ENCODE peak calls at places on chromosomes 13 and 19, in ten cellular contexts. W is ovary, O is AG04449, N is cardiac muscle cell, X is H9, Q is NB4, U is foreskin fibroblast, D is HFFc6, C is upper lobe of right lung, B is thoracic aorta. I is an unnamed sample.

GRCh38 chr19:48364564-48365363 is 597 bp downstream of the SYNGR4 start:
- DNase-seq in B (no peak), O (no peak), U (no peak), C (no peak), Q (peak), D (no peak), W (peak), X (no peak), N (no peak), I (no peak)

GRCh38 chr19:18738961-18739690 is 52.0 kb downstream of the COMP start:
- DNase-seq in W (no peak), C (no peak), O (no peak), Q (no peak), N (no peak), U (no peak), B (no peak), D (no peak), X (peak), I (no peak)

GRCh38 chr19:51692065-51692915 is 840 bp upstream of the SPACA6 start:
- DNase-seq in C (no peak), N (no peak), B (no peak), O (no peak), W (peak), D (no peak), X (no peak), U (no peak), Q (no peak), I (no peak)

GRCh38 chr19:5093297-5093858 is 124.5 kb downstream of the KDM4B start:
- DNase-seq in W (peak), U (no peak), B (no peak), D (no peak), O (no peak), C (no peak), X (no peak), Q (no peak), N (no peak), I (no peak)

GRCh38 chr19:16045171-16045570 is 31.1 kb upstream of the TPM4 start:
- DNase-seq in U (no peak), N (no peak), O (no peak), B (no peak), D (no peak), C (no peak), Q (no peak), W (no peak), X (no peak), I (no peak)

GRCh38 chr19:27679399-27679798 is 1533.6 kb downstream of the UQCRFS1 start:
- DNase-seq in C (no peak), B (no peak), N (no peak), Q (no peak), D (no peak), U (no peak), W (no peak), O (no peak), X (peak), I (no peak)

GRCh38 chr19:30065680-30066606 is 123.9 kb downstream of the URI1 start:
- DNase-seq in B (no peak), C (no peak), O (no peak), Q (no peak), N (no peak), W (no peak), D (no peak), U (no peak), X (peak), I (no peak)

GRCh38 chr19:12783226-12783848 is 7.9 kb upstream of the JUNB start:
- DNase-seq in X (no peak), C (no peak), B (no peak), W (no peak), N (no peak), O (no peak), U (peak), Q (peak), D (no peak), I (no peak)

GRCh38 chr19:28971011-28971410 is 241.9 kb downstream of the UQCRFS1 start:
- DNase-seq in C (no peak), O (no peak), U (peak), X (no peak), B (no peak), N (no peak), W (peak), Q (no peak), D (no peak), I (no peak)

GRCh38 chr13:45928843-45929242 is 77.3 kb upstream of the SIAH3 start:
- DNase-seq in B (no peak), X (no peak), W (no peak), Q (no peak), D (no peak), N (no peak), C (no peak), U (no peak), O (no peak), I (no peak)

GRCh38 chr19:18045307-18046013 is 37.5 kb downstream of the ARRDC2 start:
- DNase-seq in Q (no peak), U (no peak), B (no peak), X (no peak), C (no peak), N (no peak), W (no peak), O (no peak), D (no peak), I (no peak)

GRCh38 chr13:42102961-42103688 is 54.7 kb downstream of the DGKH start:
- DNase-seq in W (no peak), U (peak), C (no peak), B (no peak), Q (no peak), N (no peak), X (no peak), D (no peak), O (no peak), I (peak)

GRCh38 chr13:66513728-66514127 is 716.4 kb downstream of the PCDH9 start:
- DNase-seq in C (no peak), B (no peak), U (peak), X (no peak), W (no peak), Q (no peak), N (no peak), O (no peak), D (no peak), I (no peak)

GRCh38 chr13:24254151-24254810 is 55.1 kb upstream of the C1QTNF9 start:
- DNase-seq in D (no peak), O (no peak), N (no peak), U (no peak), C (peak), X (no peak), W (no peak), B (no peak), Q (peak), I (no peak)

GRCh38 chr19:10952809-10953208 is 8.0 kb upstream of the SMARCA4 start:
- DNase-seq in C (no peak), U (no peak), N (no peak), D (no peak), W (no peak), O (no peak), B (no peak), X (no peak), Q (no peak), I (no peak)

GRCh38 chr19:1295169-1296012 is 9.7 kb downstream of the EFNA2 start:
- DNase-seq in O (no peak), N (peak), B (no peak), X (peak), Q (no peak), W (no peak), U (no peak), C (no peak), D (no peak), I (no peak)

GRCh38 chr13:27821566-27821965 is 29.3 kb downstream of the GSX1 start:
- DNase-seq in Q (no peak), D (no peak), X (peak), N (no peak), B (no peak), C (no peak), U (no peak), O (no peak), W (no peak), I (no peak)

GRCh38 chr19:8214802-8215201 is 5.6 kb downstream of the CERS4 start:
- DNase-seq in X (no peak), U (no peak), W (peak), C (no peak), D (no peak), Q (peak), B (no peak), O (no peak), N (no peak), I (no peak)

GRCh38 chr19:46984077-46985010 is 35.3 kb upstream of the NPAS1 start:
- DNase-seq in U (peak), O (no peak), N (peak), W (no peak), B (no peak), D (peak), X (no peak), C (no peak), Q (peak), I (no peak)

GRCh38 chr19:48123907-48124675 is 13.5 kb upstream of the PLA2G4C start:
- DNase-seq in C (no peak), X (no peak), N (no peak), W (no peak), Q (peak), O (no peak), B (no peak), D (peak), U (peak), I (peak)

GRCh38 chr13:109768616-109769015 is 17.8 kb downstream of the IRS2 start:
- DNase-seq in Q (no peak), O (no peak), W (no peak), N (no peak), C (no peak), U (no peak), D (no peak), B (no peak), X (no peak), I (no peak)

GRCh38 chr13:27425151-27425917 is 915 bp downstream of the GTF3A start:
- DNase-seq in W (no peak), B (no peak), Q (peak), X (no peak), D (no peak), O (no peak), C (no peak), N (no peak), U (peak), I (no peak)

GRCh38 chr19:17209126-17210036 is 5.8 kb upstream of the USE1 start:
- DNase-seq in B (no peak), C (no peak), U (peak), X (peak), W (no peak), O (no peak), N (peak), Q (peak), D (peak), I (no peak)

GRCh38 chr19:42168206-42168605 is 36.0 kb upstream of the POU2F2 start:
- DNase-seq in X (no peak), O (no peak), C (no peak), Q (no peak), W (no peak), B (no peak), N (no peak), U (no peak), D (no peak), I (no peak)

GRCh38 chr13:99626461-99627082 is 125.3 kb downstream of the TM9SF2 start:
- DNase-seq in C (no peak), U (peak), O (peak), N (no peak), B (no peak), D (peak), Q (no peak), X (no peak), W (no peak), I (no peak)

GRCh38 chr13:110916671-110917142 is 1.8 kb upstream of the ANKRD10 start:
- DNase-seq in U (peak), W (no peak), N (no peak), D (peak), B (no peak), Q (no peak), X (no peak), O (peak), C (no peak), I (no peak)

GRCh38 chr19:39497850-39498261 is 891 bp upstream of the DLL3 start:
- DNase-seq in W (peak), U (peak), Q (peak), X (peak), N (peak), C (no peak), O (no peak), B (no peak), D (no peak), I (no peak)

GRCh38 chr13:110944121-110944967 is 29.5 kb upstream of the ANKRD10 start:
- DNase-seq in W (no peak), X (peak), O (no peak), B (no peak), N (peak), D (peak), U (peak), Q (peak), C (no peak), I (no peak)

GRCh38 chr13:41554626-41555386 is 97.5 kb downstream of the RGCC start:
- DNase-seq in C (no peak), W (no peak), X (no peak), N (no peak), B (no peak), U (no peak), D (no peak), O (no peak), Q (no peak), I (no peak)

GRCh38 chr13:102399791-102400618 is 1.8 kb downstream of the FGF14 start:
- DNase-seq in W (no peak), N (peak), O (no peak), C (peak), B (no peak), Q (no peak), U (peak), D (no peak), X (peak), I (no peak)

GRCh38 chr13:89923731-89924130 is 1423.8 kb upstream of the MIR17HG start:
- DNase-seq in N (no peak), X (no peak), C (no peak), B (no peak), D (no peak), W (no peak), U (peak), O (no peak), Q (no peak), I (no peak)

GRCh38 chr19:39172700-39173501 is 23.9 kb upstream of the NCCRP1 start:
- DNase-seq in D (no peak), X (no peak), N (no peak), O (no peak), C (no peak), Q (no peak), W (peak), U (no peak), B (no peak), I (no peak)

GRCh38 chr13:111241862-111242261 is 78.6 kb upstream of the TEX29 start:
- DNase-seq in C (no peak), O (no peak), B (no peak), W (no peak), X (no peak), U (no peak), D (no peak), N (no peak), Q (no peak), I (no peak)

GRCh38 chr13:66977156-66977555 is 253.0 kb downstream of the PCDH9 start:
- DNase-seq in C (no peak), B (no peak), N (no peak), U (peak), D (no peak), Q (no peak), O (no peak), W (no peak), X (no peak), I (no peak)

GRCh38 chr13:26541678-26542553 is 15.6 kb upstream of the WASF3 start:
- DNase-seq in Q (no peak), O (no peak), X (no peak), D (no peak), B (no peak), C (no peak), N (no peak), U (no peak), W (no peak), I (no peak)

GRCh38 chr19:16621165-16621800 is 6.7 kb downstream of the MED26 start:
- DNase-seq in C (no peak), X (no peak), D (no peak), W (no peak), Q (no peak), O (no peak), U (no peak), N (no peak), B (no peak), I (no peak)

GRCh38 chr13:96792188-96792587 is 202.1 kb downstream of the OXGR1 start:
- DNase-seq in D (no peak), X (no peak), B (no peak), O (no peak), N (no peak), C (no peak), Q (no peak), W (no peak), U (no peak), I (no peak)

GRCh38 chr13:96792736-96793444 is 201.4 kb downstream of the OXGR1 start:
- DNase-seq in N (peak), B (no peak), O (no peak), C (no peak), U (peak), X (no peak), Q (no peak), W (no peak), D (no peak), I (no peak)

DNA sequence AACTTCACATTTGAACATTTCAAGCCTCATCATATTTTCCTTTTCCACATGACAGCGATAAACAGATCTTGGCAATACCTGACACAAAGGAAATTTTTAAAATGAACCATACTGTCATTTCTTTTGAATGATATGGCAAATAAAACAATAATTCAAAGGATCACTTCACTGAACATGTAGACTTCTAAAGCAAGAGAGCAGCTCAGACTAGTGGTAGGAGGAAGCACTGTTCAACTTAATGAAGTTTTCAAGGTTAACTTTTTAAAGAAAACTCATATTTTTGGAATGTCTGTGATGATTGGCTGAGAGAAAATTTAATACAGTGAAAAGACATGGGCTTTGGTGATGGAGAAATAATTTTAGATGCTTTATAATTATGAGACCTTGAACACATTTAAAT is 198.0 kb downstream of the OXGR1 start:
- DNase-seq in W (no peak), B (no peak), X (no peak), D (no peak), Q (no peak), C (no peak), N (no peak), O (no peak), U (peak), I (no peak)
- TF ChIP-seq CTCF in W (no peak), B (peak), X (no peak), D (no peak), Q (no peak), C (no peak), N (no peak), O (no peak), U (no peak), I (no peak)

GRCh38 chr19:45527731-45528130 is 20.5 kb downstream of the VASP start:
- DNase-seq in Q (no peak), W (peak), N (no peak), C (no peak), B (no peak), U (no peak), O (no peak), X (peak), D (no peak), I (no peak)

GRCh38 chr19:45526971-45527370 is 19.7 kb downstream of the VASP start:
- DNase-seq in C (no peak), D (no peak), B (no peak), Q (no peak), O (no peak), W (no peak), X (no peak), U (no peak), N (no peak), I (no peak)

GRCh38 chr19:45526143-45526542 is 18.9 kb downstream of the VASP start:
- DNase-seq in B (no peak), Q (peak), D (peak), U (peak), C (peak), X (peak), W (peak), O (no peak), N (peak), I (no peak)

GRCh38 chr19:45528744-45529453 is 21.6 kb downstream of the VASP start:
- DNase-seq in U (peak), C (peak), B (no peak), X (peak), N (peak), Q (no peak), W (peak), O (no peak), D (no peak), I (no peak)

DNA sequence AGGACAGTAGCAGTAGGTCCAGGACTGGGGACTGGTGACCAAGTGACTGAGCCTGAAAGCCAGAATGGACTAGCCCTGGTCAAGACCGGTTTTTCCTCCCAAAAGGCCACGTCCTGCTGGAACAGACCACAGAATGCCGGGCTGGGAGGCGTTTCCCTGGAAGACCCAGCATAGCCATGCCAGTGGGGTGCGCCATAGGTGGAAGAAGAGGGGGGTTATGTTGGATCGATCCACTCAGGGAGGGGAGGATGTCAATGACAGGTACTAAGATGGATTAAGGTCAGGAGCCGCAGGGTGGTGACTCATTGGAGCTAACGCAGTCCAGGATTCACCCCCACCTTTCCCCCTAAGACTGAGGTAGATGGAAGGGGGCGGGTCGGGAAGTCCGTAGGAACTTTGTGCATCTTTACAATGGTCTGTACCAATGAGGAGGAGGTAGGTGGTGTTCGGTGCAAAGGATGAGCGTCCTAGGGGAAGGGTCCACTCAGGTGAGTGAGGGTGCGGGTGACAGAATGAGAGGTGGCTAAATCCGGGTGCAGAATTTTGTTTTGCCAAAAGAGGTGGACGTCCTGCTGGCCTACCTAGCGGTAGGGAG is 21.0 kb downstream of the VASP start:
- DNase-seq in Q (no peak), D (no peak), N (no peak), B (no peak), U (peak), O (no peak), W (peak), X (peak), C (no peak), I (no peak)
- TF ChIP-seq CTCF in Q (no peak), D (no peak), N (no peak), B (no peak), U (no peak), O (no peak), W (no peak), X (no peak), C (no peak), I (no peak)

GRCh38 chr19:2663920-2664571 is 38.4 kb downstream of the GNG7 start:
- DNase-seq in C (no peak), Q (peak), O (no peak), B (no peak), X (no peak), D (no peak), U (no peak), N (peak), W (no peak), I (no peak)
- TF ChIP-seq CTCF in C (no peak), Q (peak), O (no peak), B (no peak), X (peak), D (peak), U (peak), N (no peak), W (no peak), I (no peak)

GRCh38 chr13:73544175-73544574 is 485.4 kb downstream of the KLF5 start:
- DNase-seq in C (no peak), U (no peak), X (no peak), Q (no peak), N (no peak), O (no peak), B (no peak), W (no peak), D (no peak), I (no peak)
- TF ChIP-seq CTCF in C (no peak), U (no peak), X (peak), Q (no peak), N (no peak), O (no peak), B (no peak), W (no peak), D (peak), I (no peak)

GRCh38 chr13:113758651-113759524 is at the start of gene TMEM255B:
- DNase-seq in Q (peak), O (no peak), B (peak), W (peak), C (peak), X (peak), N (peak), U (peak), D (peak), I (no peak)
- TF ChIP-seq CTCF in Q (no peak), O (peak), B (peak), W (no peak), C (peak), X (peak), N (no peak), U (no peak), D (peak), I (no peak)

DNA sequence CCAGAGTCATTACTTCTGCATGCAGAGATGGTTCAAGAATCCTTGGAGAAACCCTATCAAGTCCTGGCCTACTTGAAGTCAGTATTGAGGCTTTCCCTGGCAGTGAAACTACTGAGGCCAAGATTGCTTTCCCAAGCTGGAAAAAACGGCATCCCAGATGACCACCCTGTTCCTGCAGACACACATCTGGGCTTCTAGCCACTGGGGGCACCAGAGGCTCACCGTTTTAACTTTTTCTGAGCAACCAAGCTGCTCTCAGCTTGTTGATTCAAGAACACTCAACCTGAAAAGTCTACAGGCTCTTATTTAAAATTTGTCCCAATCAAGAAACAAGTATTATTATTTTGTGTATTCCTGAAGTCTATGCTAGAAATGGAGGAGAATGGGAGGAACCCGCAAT is 66.6 kb downstream of the SPRYD7 start:
- DNase-seq in Q (peak), X (peak), O (no peak), B (no peak), C (no peak), N (peak), U (peak), D (peak), W (no peak), I (no peak)
- TF ChIP-seq CTCF in Q (peak), X (peak), O (peak), B (no peak), C (peak), N (peak), U (peak), D (peak), W (no peak), I (peak)

I was measured in AG09319.